ENCODE peak calls at places on chromosome 22, in eight cellular contexts. One of them, this sample, is unnamed. For H3K36me3, the result is how much of the 10 kb centered on the place peaks cover.

GRCh38 chr22:46828323-46829139 is 66.1 kb downstream of the TBC1D22A start:
- DNase-seq in Panc1: no peak
- DNase-seq in WERI-Rb-1: no peak
- DNase-seq in IMR-90: no peak
- DNase-seq in adrenal gland: no peak
- DNase-seq in uterus: no peak
- DNase-seq in spleen: no peak
- DNase-seq in upper lobe of right lung: no peak
- DNase-seq in this sample: no peak

GRCh38 chr22:37068859-37069258 is 17.3 kb downstream of the KCTD17 start:
- DNase-seq in Panc1: no peak
- DNase-seq in WERI-Rb-1: no peak
- DNase-seq in IMR-90: no peak
- DNase-seq in adrenal gland: no peak
- DNase-seq in uterus: no peak
- DNase-seq in spleen: no peak
- DNase-seq in upper lobe of right lung: no peak
- DNase-seq in this sample: peak

GRCh38 chr22:37148031-37148651 is 1.6 kb downstream of the IL2RB start:
- DNase-seq in Panc1: no peak
- DNase-seq in WERI-Rb-1: no peak
- DNase-seq in IMR-90: no peak
- DNase-seq in adrenal gland: no peak
- DNase-seq in uterus: no peak
- DNase-seq in spleen: peak
- DNase-seq in upper lobe of right lung: no peak
- DNase-seq in this sample: no peak

GRCh38 chr22:42179616-42180015 is 49.0 kb upstream of the CYP2D6 start:
- DNase-seq in Panc1: no peak
- DNase-seq in WERI-Rb-1: no peak
- DNase-seq in IMR-90: peak
- DNase-seq in adrenal gland: no peak
- DNase-seq in uterus: no peak
- DNase-seq in spleen: no peak
- DNase-seq in upper lobe of right lung: no peak
- DNase-seq in this sample: no peak

GRCh38 chr22:18152519-18152918 is 2.5 kb downstream of the USP18 start:
- DNase-seq in Panc1: no peak
- DNase-seq in WERI-Rb-1: no peak
- DNase-seq in IMR-90: no peak
- DNase-seq in adrenal gland: no peak
- DNase-seq in uterus: peak
- DNase-seq in spleen: no peak
- DNase-seq in upper lobe of right lung: peak
- DNase-seq in this sample: no peak

GRCh38 chr22:27515091-27515523 is 286.4 kb downstream of the MN1 start:
- DNase-seq in Panc1: no peak
- DNase-seq in WERI-Rb-1: no peak
- DNase-seq in IMR-90: no peak
- DNase-seq in adrenal gland: no peak
- DNase-seq in uterus: peak
- DNase-seq in spleen: no peak
- DNase-seq in upper lobe of right lung: no peak
- DNase-seq in this sample: no peak

GRCh38 chr22:28978158-28978557 is 83.5 kb downstream of the C22orf31 start:
- DNase-seq in Panc1: no peak
- DNase-seq in WERI-Rb-1: no peak
- DNase-seq in IMR-90: peak
- DNase-seq in adrenal gland: peak
- DNase-seq in uterus: peak
- DNase-seq in spleen: no peak
- DNase-seq in upper lobe of right lung: no peak
- DNase-seq in this sample: no peak

GRCh38 chr22:30227438-30228228 is 18.9 kb downstream of the LIF start:
- DNase-seq in Panc1: no peak
- DNase-seq in WERI-Rb-1: no peak
- DNase-seq in IMR-90: no peak
- DNase-seq in adrenal gland: no peak
- DNase-seq in uterus: no peak
- DNase-seq in spleen: no peak
- DNase-seq in upper lobe of right lung: no peak
- DNase-seq in this sample: no peak

GRCh38 chr22:26642465-26643367 is 14.7 kb upstream of the MIAT start:
- DNase-seq in Panc1: no peak
- DNase-seq in WERI-Rb-1: no peak
- DNase-seq in IMR-90: no peak
- DNase-seq in adrenal gland: no peak
- DNase-seq in uterus: no peak
- DNase-seq in spleen: peak
- DNase-seq in upper lobe of right lung: no peak
- DNase-seq in this sample: no peak

GRCh38 chr22:36329217-36330078 is 58.3 kb downstream of the MYH9 start:
- DNase-seq in Panc1: no peak
- DNase-seq in WERI-Rb-1: no peak
- DNase-seq in IMR-90: peak
- DNase-seq in adrenal gland: peak
- DNase-seq in uterus: peak
- DNase-seq in spleen: peak
- DNase-seq in upper lobe of right lung: no peak
- DNase-seq in this sample: peak

GRCh38 chr22:17818166-17818565 is 43.9 kb upstream of the BID start:
- DNase-seq in Panc1: no peak
- DNase-seq in WERI-Rb-1: no peak
- DNase-seq in IMR-90: no peak
- DNase-seq in adrenal gland: no peak
- DNase-seq in uterus: no peak
- DNase-seq in spleen: no peak
- DNase-seq in upper lobe of right lung: no peak
- DNase-seq in this sample: no peak

GRCh38 chr22:25900880-25901279 is 158.9 kb downstream of the MYO18B start:
- DNase-seq in Panc1: no peak
- DNase-seq in WERI-Rb-1: no peak
- DNase-seq in IMR-90: no peak
- DNase-seq in adrenal gland: no peak
- DNase-seq in uterus: no peak
- DNase-seq in spleen: no peak
- DNase-seq in upper lobe of right lung: no peak
- DNase-seq in this sample: no peak

GRCh38 chr22:45210577-45211431 is 29.9 kb downstream of the KIAA0930 start:
- DNase-seq in Panc1: no peak
- DNase-seq in WERI-Rb-1: no peak
- DNase-seq in IMR-90: no peak
- DNase-seq in adrenal gland: no peak
- DNase-seq in uterus: no peak
- DNase-seq in spleen: peak
- DNase-seq in upper lobe of right lung: peak
- DNase-seq in this sample: no peak

GRCh38 chr22:45211435-45211834 is 29.3 kb downstream of the KIAA0930 start:
- DNase-seq in Panc1: no peak
- DNase-seq in WERI-Rb-1: no peak
- DNase-seq in IMR-90: no peak
- DNase-seq in adrenal gland: no peak
- DNase-seq in uterus: no peak
- DNase-seq in spleen: peak
- DNase-seq in upper lobe of right lung: no peak
- DNase-seq in this sample: no peak

GRCh38 chr22:45212306-45212709 is 28.4 kb downstream of the KIAA0930 start:
- DNase-seq in Panc1: no peak
- DNase-seq in WERI-Rb-1: peak
- DNase-seq in IMR-90: peak
- DNase-seq in adrenal gland: peak
- DNase-seq in uterus: peak
- DNase-seq in spleen: peak
- DNase-seq in upper lobe of right lung: peak
- DNase-seq in this sample: no peak

GRCh38 chr22:45211848-45212247 is 28.8 kb downstream of the KIAA0930 start:
- DNase-seq in Panc1: no peak
- DNase-seq in WERI-Rb-1: no peak
- DNase-seq in IMR-90: no peak
- DNase-seq in adrenal gland: no peak
- DNase-seq in uterus: no peak
- DNase-seq in spleen: peak
- DNase-seq in upper lobe of right lung: no peak
- DNase-seq in this sample: no peak

DNA sequence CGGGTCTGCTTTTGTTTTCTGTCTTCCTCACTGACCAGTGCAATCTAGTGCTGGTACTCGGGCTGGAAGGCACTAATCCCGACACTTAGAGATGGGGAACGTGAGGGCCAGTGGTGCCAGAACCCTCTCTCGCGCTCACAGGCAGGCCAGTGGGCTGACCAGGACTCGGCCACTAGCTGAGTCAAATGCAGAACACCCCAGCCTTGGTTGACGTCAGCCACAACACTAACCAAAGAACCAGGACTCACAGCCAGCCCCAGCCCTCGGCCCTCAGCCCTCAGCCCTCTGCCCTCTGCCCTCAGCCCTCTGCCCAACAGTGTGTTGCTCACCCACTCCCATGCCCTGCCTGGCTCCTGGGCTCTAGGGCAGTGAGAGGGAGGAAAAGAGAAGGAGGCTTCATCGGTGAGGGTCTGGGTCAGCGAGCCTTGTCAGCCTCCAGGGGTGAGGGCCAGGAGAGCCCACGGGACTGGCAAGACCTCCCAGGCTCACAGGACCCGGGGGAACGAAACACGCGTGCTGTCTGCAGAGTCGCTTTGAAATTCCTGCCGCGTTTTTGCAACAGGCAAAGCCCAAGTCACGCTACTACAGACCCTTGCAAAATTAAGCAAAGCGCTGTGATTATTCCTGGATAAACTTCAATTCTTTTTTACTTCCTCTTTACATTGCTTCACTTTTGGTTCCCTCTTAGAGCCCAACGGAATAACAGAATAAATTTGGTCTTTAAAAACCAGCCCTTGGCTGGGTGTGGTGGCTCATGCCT is 27.5 kb downstream of the KIAA0930 start:
- DNase-seq in Panc1: no peak
- DNase-seq in WERI-Rb-1: no peak
- DNase-seq in IMR-90: peak
- DNase-seq in adrenal gland: peak
- DNase-seq in uterus: peak
- DNase-seq in spleen: peak
- DNase-seq in upper lobe of right lung: peak
- DNase-seq in this sample: no peak
- H3K27ac ChIP-seq in Panc1: peak
- H3K27ac ChIP-seq in WERI-Rb-1: no peak
- H3K27ac ChIP-seq in IMR-90: peak
- H3K27ac ChIP-seq in adrenal gland: peak
- H3K27ac ChIP-seq in uterus: peak
- H3K27ac ChIP-seq in spleen: peak
- H3K27ac ChIP-seq in upper lobe of right lung: peak
- H3K27ac ChIP-seq in this sample: no peak

GRCh38 chr22:49848690-49849160 is 4.9 kb upstream of the ZBED4 start:
- DNase-seq in Panc1: no peak
- DNase-seq in WERI-Rb-1: no peak
- DNase-seq in IMR-90: no peak
- DNase-seq in adrenal gland: no peak
- DNase-seq in uterus: no peak
- DNase-seq in spleen: peak
- DNase-seq in upper lobe of right lung: peak
- DNase-seq in this sample: no peak
- H3K4me3 ChIP-seq in Panc1: peak
- H3K4me3 ChIP-seq in WERI-Rb-1: no peak
- H3K4me3 ChIP-seq in IMR-90: peak
- H3K4me3 ChIP-seq in adrenal gland: no peak
- H3K4me3 ChIP-seq in uterus: peak
- H3K4me3 ChIP-seq in spleen: peak
- H3K4me3 ChIP-seq in upper lobe of right lung: peak
- H3K4me3 ChIP-seq in this sample: peak

GRCh38 chr22:20127318-20127868 is 4.2 kb upstream of the ZDHHC8 start:
- DNase-seq in Panc1: no peak
- DNase-seq in WERI-Rb-1: peak
- DNase-seq in IMR-90: no peak
- DNase-seq in adrenal gland: no peak
- DNase-seq in uterus: no peak
- DNase-seq in spleen: no peak
- DNase-seq in upper lobe of right lung: no peak
- DNase-seq in this sample: no peak
- H3K36me3 ChIP-seq in Panc1: under half
- H3K36me3 ChIP-seq in WERI-Rb-1: under half
- H3K36me3 ChIP-seq in IMR-90: under half
- H3K36me3 ChIP-seq in adrenal gland: under half
- H3K36me3 ChIP-seq in uterus: under half
- H3K36me3 ChIP-seq in spleen: under half
- H3K36me3 ChIP-seq in upper lobe of right lung: under half
- H3K36me3 ChIP-seq in this sample: under half

GRCh38 chr22:39474351-39474991 is 17.7 kb downstream of the MGAT3 start:
- DNase-seq in Panc1: no peak
- DNase-seq in WERI-Rb-1: no peak
- DNase-seq in IMR-90: peak
- DNase-seq in adrenal gland: no peak
- DNase-seq in uterus: no peak
- DNase-seq in spleen: no peak
- DNase-seq in upper lobe of right lung: no peak
- DNase-seq in this sample: no peak
- H3K27ac ChIP-seq in Panc1: no peak
- H3K27ac ChIP-seq in WERI-Rb-1: no peak
- H3K27ac ChIP-seq in IMR-90: peak
- H3K27ac ChIP-seq in adrenal gland: no peak
- H3K27ac ChIP-seq in uterus: no peak
- H3K27ac ChIP-seq in spleen: no peak
- H3K27ac ChIP-seq in upper lobe of right lung: peak
- H3K27ac ChIP-seq in this sample: no peak

DNA sequence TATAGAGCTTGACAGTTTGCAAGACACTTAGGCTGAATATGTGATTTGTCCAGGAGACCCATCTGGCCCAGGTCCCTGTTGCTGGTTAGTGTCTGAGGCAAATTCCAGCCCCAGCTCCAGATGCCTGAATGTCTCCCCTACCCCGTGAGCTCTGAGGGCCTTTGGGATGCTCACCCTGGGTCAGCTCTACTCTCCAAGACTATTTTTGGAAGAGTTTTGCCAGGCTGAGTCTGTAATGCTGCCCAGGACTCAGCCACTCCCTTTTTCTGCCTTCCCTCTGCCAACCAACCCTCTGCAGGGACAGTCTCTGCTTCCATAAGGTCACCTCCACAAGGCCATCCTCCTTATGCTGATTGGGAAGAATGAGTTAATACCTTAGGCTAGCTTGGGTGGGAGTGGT is 66.3 kb downstream of the CABIN1 start:
- DNase-seq in Panc1: no peak
- DNase-seq in WERI-Rb-1: no peak
- DNase-seq in IMR-90: no peak
- DNase-seq in adrenal gland: no peak
- DNase-seq in uterus: no peak
- DNase-seq in spleen: peak
- DNase-seq in upper lobe of right lung: peak
- DNase-seq in this sample: no peak
- H3K4me3 ChIP-seq in Panc1: no peak
- H3K4me3 ChIP-seq in WERI-Rb-1: no peak
- H3K4me3 ChIP-seq in IMR-90: no peak
- H3K4me3 ChIP-seq in adrenal gland: no peak
- H3K4me3 ChIP-seq in uterus: no peak
- H3K4me3 ChIP-seq in spleen: no peak
- H3K4me3 ChIP-seq in upper lobe of right lung: no peak
- H3K4me3 ChIP-seq in this sample: no peak